ENCODE peak calls at places on chromosomes 13 and 19, in nine cellular contexts. K, O, D, P, H, G, Y, J and Z are unnamed samples.

GRCh38 chr19:52670046-52670445 is 31.9 kb upstream of the ZNF83 start:
- DNase-seq in J (no peak), P (no peak), O (no peak), G (no peak), K (no peak), Y (no peak), D (no peak), H (no peak), Z (no peak)

GRCh38 chr19:16846901-16847300 is 17.7 kb downstream of the SIN3B start:
- DNase-seq in H (no peak), O (no peak), J (no peak), Y (no peak), D (no peak), K (no peak), G (no peak), P (no peak), Z (no peak)

GRCh38 chr19:18996796-18997394 is 36.4 kb downstream of the SUGP2 start:
- DNase-seq in Y (no peak), P (no peak), O (no peak), H (no peak), K (no peak), G (no peak), J (no peak), D (no peak), Z (no peak)

GRCh38 chr13:99527346-99527745 is 26.1 kb downstream of the TM9SF2 start:
- DNase-seq in Y (no peak), K (no peak), D (no peak), G (peak), P (no peak), J (no peak), O (no peak), H (no peak), Z (peak)

GRCh38 chr19:42279148-42279901 is 10.3 kb downstream of the CIC start:
- DNase-seq in O (no peak), D (no peak), G (no peak), H (no peak), P (no peak), K (no peak), J (no peak), Y (peak), Z (no peak)

GRCh38 chr13:28582225-28582891 is 76.6 kb upstream of the POMP start:
- DNase-seq in H (no peak), O (no peak), J (no peak), Y (no peak), D (no peak), K (no peak), G (peak), P (no peak), Z (no peak)

GRCh38 chr13:93029536-93029935 is 197.1 kb upstream of the GPC6 start:
- DNase-seq in J (no peak), D (no peak), K (no peak), G (no peak), P (no peak), O (no peak), H (no peak), Y (no peak), Z (no peak)

GRCh38 chr13:29361716-29362115 is 233.8 kb downstream of the SLC7A1 start:
- DNase-seq in J (no peak), H (no peak), D (no peak), Y (no peak), O (no peak), G (no peak), P (no peak), K (no peak), Z (no peak)

GRCh38 chr19:4009990-4010807 is 2.7 kb downstream of the PIAS4 start:
- DNase-seq in J (no peak), K (no peak), H (no peak), P (no peak), O (no peak), Y (no peak), D (no peak), G (no peak), Z (no peak)

GRCh38 chr13:99774644-99775043 is 196.9 kb downstream of the ZIC5 start:
- DNase-seq in K (no peak), D (no peak), J (no peak), Y (no peak), O (no peak), P (no peak), G (no peak), H (no peak), Z (no peak)

GRCh38 chr19:35063940-35064818 is 22.7 kb downstream of the HPN start:
- DNase-seq in P (no peak), J (no peak), G (peak), K (no peak), H (no peak), O (no peak), Y (no peak), D (no peak), Z (no peak)

GRCh38 chr13:110326263-110326904 is 19.3 kb downstream of the COL4A2 start:
- DNase-seq in Y (no peak), O (no peak), G (no peak), K (no peak), J (no peak), D (no peak), H (no peak), P (peak), Z (no peak)

GRCh38 chr19:7441468-7442146 is 47.2 kb downstream of the PEX11G start:
- DNase-seq in H (no peak), G (no peak), J (no peak), K (no peak), D (no peak), O (no peak), P (no peak), Y (no peak), Z (no peak)

GRCh38 chr13:81320516-81320915 is 979.6 kb upstream of the SPRY2 start:
- DNase-seq in G (no peak), P (no peak), K (no peak), J (no peak), Y (no peak), H (no peak), D (no peak), O (no peak), Z (no peak)

GRCh38 chr19:51172223-51172622 is 30.1 kb downstream of the SIGLEC7 start:
- DNase-seq in K (no peak), H (no peak), G (no peak), O (no peak), D (no peak), Y (no peak), P (no peak), J (no peak), Z (no peak)

GRCh38 chr13:33205804-33206221 is 79.7 kb downstream of the STARD13 start:
- DNase-seq in P (no peak), J (no peak), K (no peak), Y (peak), G (no peak), D (no peak), O (no peak), H (no peak), Z (no peak)

GRCh38 chr19:13150187-13150918 is at the start of the genes IER2 and STX10:
- DNase-seq in K (peak), H (peak), Y (peak), O (peak), D (peak), G (peak), J (peak), P (peak), Z (peak)

GRCh38 chr19:36089847-36090246 is 21.1 kb upstream of the OVOL3 start:
- DNase-seq in H (no peak), Y (no peak), D (no peak), G (no peak), P (no peak), J (no peak), O (no peak), K (no peak), Z (no peak)

GRCh38 chr19:5960005-5961001 is 17.6 kb downstream of the RANBP3 start:
- DNase-seq in J (no peak), Y (peak), K (no peak), G (no peak), O (no peak), P (no peak), D (peak), H (peak), Z (no peak)

GRCh38 chr13:24161010-24161775 is 673 bp downstream of the SPATA13 start:
- DNase-seq in H (peak), K (no peak), J (peak), O (peak), P (no peak), G (peak), D (peak), Y (peak), Z (peak)

GRCh38 chr19:8506402-8506957 is 4.0 kb upstream of the PRAM1 start:
- DNase-seq in P (no peak), O (no peak), D (no peak), G (no peak), H (peak), J (no peak), K (no peak), Y (no peak), Z (no peak)

GRCh38 chr19:609001-609340 is 19.3 kb downstream of the HCN2 start:
- DNase-seq in G (no peak), K (no peak), O (no peak), D (no peak), P (no peak), J (peak), H (no peak), Y (no peak), Z (no peak)

GRCh38 chr13:21979156-21979819 is 308.4 kb downstream of the FGF9 start:
- DNase-seq in O (no peak), D (no peak), H (no peak), P (no peak), K (no peak), J (no peak), Y (no peak), G (peak), Z (no peak)

GRCh38 chr19:405138-405965 is 3.6 kb downstream of the C2CD4C start:
- DNase-seq in H (no peak), P (no peak), Y (no peak), O (no peak), J (no peak), D (no peak), K (no peak), G (no peak), Z (no peak)

GRCh38 chr13:109785892-109786450 is 412 bp downstream of the IRS2 start:
- DNase-seq in P (no peak), O (no peak), H (peak), D (peak), K (no peak), J (no peak), Y (no peak), G (peak), Z (no peak)

GRCh38 chr13:29493796-29494195 is 101.7 kb downstream of the SLC7A1 start:
- DNase-seq in P (no peak), O (no peak), Y (no peak), J (no peak), H (no peak), G (no peak), D (no peak), K (no peak), Z (no peak)

GRCh38 chr13:48749699-48750473 is 96.2 kb downstream of the CYSLTR2 start:
- DNase-seq in O (peak), J (peak), P (no peak), K (peak), Y (peak), H (no peak), G (peak), D (peak), Z (no peak)

GRCh38 chr19:10961763-10962536 is 1.1 kb downstream of the SMARCA4 start:
- DNase-seq in P (no peak), O (no peak), H (peak), K (no peak), D (peak), J (no peak), Y (no peak), G (peak), Z (no peak)

GRCh38 chr13:65959305-65959704 is 1270.8 kb downstream of the PCDH9 start:
- DNase-seq in J (no peak), D (no peak), Y (no peak), K (no peak), P (no peak), H (no peak), G (no peak), O (no peak), Z (no peak)

GRCh38 chr13:38883783-38884182 is 106.8 kb downstream of the STOML3 start:
- DNase-seq in P (no peak), O (no peak), H (no peak), K (no peak), D (no peak), J (no peak), Y (no peak), G (no peak), Z (no peak)

GRCh38 chr19:52336976-52337375 is 933 bp downstream of the ZNF610 start:
- DNase-seq in H (no peak), K (no peak), G (peak), Y (no peak), P (no peak), D (no peak), J (no peak), O (no peak), Z (no peak)

GRCh38 chr13:102877285-102877684 is 31.5 kb downstream of the ERCC5 start:
- DNase-seq in G (peak), P (no peak), O (no peak), K (no peak), Y (peak), J (no peak), D (no peak), H (no peak), Z (no peak)